ENCODE peak calls at places on chromosomes 2 and 18, in eight cellular contexts. U is coronary artery, W is IMR-90, A is sigmoid colon, K is heart left ventricle, D is SIG-M5, H is skeletal muscle cell, Y is lower lobe of right lung. Z is an unnamed sample.

GRCh38 chr2:181051861-181052522 is 71.6 kb downstream of the UBE2E3 start:
- DNase-seq in A (no peak), Y (no peak), U (no peak), W (no peak), D (no peak), H (no peak), K (no peak), Z (no peak)

GRCh38 chr2:37111971-37112370 is 27.7 kb downstream of the GPATCH11 start:
- DNase-seq in K (no peak), A (no peak), Y (no peak), U (no peak), D (no peak), H (no peak), W (no peak), Z (no peak)

GRCh38 chr2:194725169-194725568 is 931.9 kb upstream of the SLC39A10 start:
- DNase-seq in W (no peak), D (no peak), H (no peak), Y (no peak), K (no peak), U (no peak), A (no peak), Z (no peak)

GRCh38 chr2:196277002-196277401 is 105.6 kb upstream of the STK17B start:
- DNase-seq in Y (no peak), K (no peak), A (no peak), D (no peak), U (no peak), H (no peak), W (peak), Z (no peak)

GRCh38 chr18:25434771-25435461 is 83.0 kb upstream of the ZNF521 start:
- DNase-seq in A (no peak), U (no peak), K (no peak), H (no peak), D (no peak), Y (no peak), W (no peak), Z (no peak)

GRCh38 chr2:72148975-72149555 is 1.4 kb upstream of the CYP26B1 start:
- DNase-seq in U (peak), D (no peak), A (peak), K (no peak), Y (no peak), W (peak), H (no peak), Z (no peak)

GRCh38 chr2:129252781-129253460 is 726.5 kb upstream of the RAB6C start:
- DNase-seq in U (no peak), Y (no peak), A (no peak), K (no peak), W (no peak), D (no peak), H (no peak), Z (no peak)

GRCh38 chr2:191748528-191749180 is 70.7 kb downstream of the NABP1 start:
- DNase-seq in A (no peak), D (no peak), Y (no peak), H (no peak), W (peak), K (no peak), U (no peak), Z (no peak)

GRCh38 chr18:58049000-58049688 is 5.1 kb downstream of the NEDD4L start:
- DNase-seq in U (no peak), K (no peak), A (no peak), D (no peak), W (no peak), H (no peak), Y (no peak), Z (no peak)

GRCh38 chr2:236718207-236718992 is 148.8 kb downstream of the ACKR3 start:
- DNase-seq in A (no peak), W (peak), Y (no peak), D (no peak), H (no peak), U (no peak), K (no peak), Z (no peak)

GRCh38 chr2:190540048-190540447 is 5.5 kb upstream of the NEMP2 start:
- DNase-seq in K (no peak), A (no peak), H (no peak), W (no peak), Y (no peak), D (no peak), U (no peak), Z (no peak)

GRCh38 chr2:54332386-54332785 is 76.4 kb upstream of the TSPYL6 start:
- DNase-seq in U (no peak), W (peak), H (no peak), A (no peak), K (no peak), D (no peak), Y (no peak), Z (no peak)

GRCh38 chr18:56869189-56869777 is 218.1 kb downstream of the WDR7 start:
- DNase-seq in K (no peak), D (no peak), Y (no peak), A (no peak), U (no peak), H (peak), W (peak), Z (no peak)

GRCh38 chr2:65049010-65049639 is 7.1 kb upstream of the CEP68 start:
- DNase-seq in A (no peak), K (no peak), U (no peak), Y (no peak), D (no peak), W (no peak), H (no peak), Z (no peak)

GRCh38 chr18:54388203-54389142 is 30.8 kb downstream of the C18orf54 start:
- DNase-seq in K (no peak), W (peak), D (no peak), U (no peak), Y (no peak), H (peak), A (no peak), Z (no peak)

GRCh38 chr18:24185805-24186204 is 46.9 kb downstream of the CABYR start:
- DNase-seq in Y (no peak), U (no peak), H (no peak), D (no peak), W (peak), A (no peak), K (no peak), Z (no peak)

GRCh38 chr18:78727877-78728276 is 251.7 kb upstream of the SALL3 start:
- DNase-seq in H (no peak), Y (no peak), K (no peak), D (no peak), U (peak), A (peak), W (no peak), Z (no peak)

GRCh38 chr2:219733746-219734145 is 106.3 kb downstream of the SLC4A3 start:
- DNase-seq in H (no peak), W (no peak), U (no peak), K (no peak), A (no peak), Y (no peak), D (no peak), Z (no peak)

GRCh38 chr18:22391571-22392359 is 25.9 kb downstream of the CTAGE1 start:
- DNase-seq in W (peak), A (no peak), Y (no peak), D (no peak), U (no peak), H (peak), K (no peak), Z (no peak)

GRCh38 chr2:203694186-203694585 is 12.3 kb upstream of the CD28 start:
- DNase-seq in W (no peak), K (no peak), H (no peak), Y (no peak), A (no peak), D (no peak), U (no peak), Z (no peak)

Z was measured in T follicular helper cell.